ENCODE peak calls at places on chromosome 13, in four cellular contexts. B, V, L and X are unnamed samples.

GRCh38 chr13:27806744-27807387 is 14.6 kb downstream of the GSX1 start:
- DNase-seq in B (no peak), L (no peak), V (no peak), X (no peak)

GRCh38 chr13:114229486-114229885 is 5.2 kb upstream of the CDC16 start:
- DNase-seq in B (no peak), V (no peak), L (no peak), X (no peak)

GRCh38 chr13:112056284-112056727 is 10.6 kb upstream of the SOX1 start:
- DNase-seq in L (no peak), B (no peak), V (no peak), X (no peak)

GRCh38 chr13:40539954-40540706 is 126.3 kb downstream of the FOXO1 start:
- DNase-seq in B (no peak), L (no peak), V (peak), X (no peak)

GRCh38 chr13:67515895-67516294 is 285.8 kb upstream of the PCDH9 start:
- DNase-seq in L (no peak), V (peak), B (no peak), X (no peak)

GRCh38 chr13:90415902-90416301 is 931.6 kb upstream of the MIR17HG start:
- DNase-seq in B (no peak), L (no peak), V (no peak), X (no peak)

GRCh38 chr13:101053694-101054093 is 362.6 kb downstream of the NALCN start:
- DNase-seq in B (no peak), L (no peak), V (no peak), X (no peak)

GRCh38 chr13:92833071-92833470 is 393.5 kb upstream of the GPC6 start:
- DNase-seq in B (no peak), L (no peak), V (peak), X (no peak)

GRCh38 chr13:84894749-84895148 is 904.5 kb downstream of the SLITRK6 start:
- DNase-seq in V (no peak), L (no peak), B (no peak), X (no peak)

GRCh38 chr13:96091932-96092253 is 2.0 kb downstream of the HS6ST3 start:
- DNase-seq in V (no peak), B (no peak), L (no peak), X (no peak)

GRCh38 chr13:45943965-45944364 is 92.4 kb upstream of the SIAH3 start:
- DNase-seq in L (no peak), B (no peak), V (no peak), X (no peak)

GRCh38 chr13:51192348-51192747 is 29.9 kb upstream of the FAM124A start:
- DNase-seq in V (no peak), B (no peak), L (no peak), X (no peak)

GRCh38 chr13:96492758-96493157 is 402.9 kb downstream of the HS6ST3 start:
- DNase-seq in V (no peak), B (no peak), L (no peak), X (no peak)